ENCODE peak calls at places on chromosomes 7 and 10, in nine cellular contexts. M is SJSA1, J is RPMI8226, P is NCI-H226, C is foreskin fibroblast, W is NCI-H1436, K is cardiac muscle cell, I is ELF-1, R is posterior vena cava. V is an unnamed sample.

GRCh38 chr10:69750011-69750373 is 51.7 kb upstream of the COL13A1 start:
- DNase-seq in J (no peak), R (peak; percentile 35), M (no peak), W (no peak), K (no peak), I (no peak), P (no peak), C (no peak), V (no peak)

GRCh38 chr10:110651044-110651958 is 7.2 kb downstream of the RBM20 start:
- DNase-seq in I (no peak), P (no peak), W (no peak), C (peak; percentile 91), M (peak; percentile 98), K (no peak), J (no peak), R (no peak), V (no peak)

GRCh38 chr10:15562578-15562977 is 157.1 kb downstream of the ITGA8 start:
- DNase-seq in I (no peak), P (no peak), W (no peak), J (no peak), K (no peak), M (no peak), C (no peak), R (no peak), V (no peak)

GRCh38 chr7:107169120-107170050 is 582 bp downstream of the HBP1 start:
- DNase-seq in M (peak; percentile 96), R (peak; percentile 99), K (peak; percentile 99), C (peak; percentile 98), W (peak; percentile 86), P (peak; percentile 93), I (peak; percentile 97), J (peak; percentile 100), V (peak; percentile 88)

GRCh38 chr7:139908792-139909191 is 79.7 kb downstream of the TBXAS1 start:
- DNase-seq in C (no peak), P (no peak), I (no peak), K (no peak), J (no peak), W (no peak), R (no peak), M (no peak), V (no peak)

GRCh38 chr10:114821293-114821914 is at the start of gene FHIP2A:
- DNase-seq in P (peak; percentile 62), I (peak; percentile 75), K (peak; percentile 87), C (peak; percentile 76), R (peak; percentile 91), J (peak; percentile 86), M (peak; percentile 76), W (peak; percentile 74), V (peak; percentile 82)

GRCh38 chr7:134016223-134016941 is 110.8 kb upstream of the LRGUK start:
- DNase-seq in C (no peak), J (peak; percentile 10), K (peak; percentile 49), I (peak; percentile 23), W (peak; percentile 6), M (no peak), P (no peak), R (no peak), V (peak; percentile 46)

GRCh38 chr10:12980080-12980656 is 21.3 kb downstream of the CCDC3 start:
- DNase-seq in R (no peak), P (no peak), K (no peak), W (no peak), M (no peak), J (no peak), C (no peak), I (peak; percentile 63), V (no peak)

GRCh38 chr10:87546971-87547413 is 42.3 kb downstream of the MINPP1 start:
- DNase-seq in M (no peak), I (no peak), W (no peak), P (no peak), J (no peak), K (peak; percentile 58), R (peak; percentile 87), C (peak; percentile 34), V (no peak)

GRCh38 chr10:86936661-86937501 is 20.5 kb downstream of the MMRN2 start:
- DNase-seq in J (no peak), P (no peak), K (peak; percentile 41), M (no peak), R (no peak), I (no peak), W (no peak), C (peak; percentile 47), V (no peak)

GRCh38 chr10:97981816-97982215 is 48.6 kb downstream of the CRTAC1 start:
- DNase-seq in K (no peak), M (no peak), R (no peak), C (no peak), I (no peak), W (no peak), J (no peak), P (no peak), V (no peak)

GRCh38 chr10:88851706-88852105 is at the start of gene ANKRD22:
- DNase-seq in W (no peak), M (no peak), J (no peak), R (no peak), K (peak; percentile 89), I (peak; percentile 8), C (peak; percentile 61), P (peak; percentile 78), V (no peak)

GRCh38 chr10:79001082-79001885 is 67.5 kb upstream of the ZMIZ1 start:
- DNase-seq in C (peak; percentile 16), K (peak; percentile 65), W (no peak), I (no peak), J (no peak), P (no peak), M (no peak), R (no peak), V (no peak)

GRCh38 chr7:24857623-24858022 is 100.4 kb upstream of the GSDME start:
- DNase-seq in C (no peak), R (no peak), I (no peak), P (no peak), M (no peak), W (no peak), J (no peak), K (no peak), V (no peak)

GRCh38 chr10:130203626-130204025 is 67.4 kb downstream of the GLRX3 start:
- DNase-seq in K (no peak), C (no peak), J (no peak), I (no peak), M (no peak), W (no peak), R (no peak), P (no peak), V (no peak)

GRCh38 chr10:132740542-132741066 is 45.3 kb downstream of the NKX6-2 start:
- DNase-seq in P (no peak), R (no peak), K (no peak), W (no peak), I (no peak), M (no peak), C (no peak), J (no peak), V (no peak)

GRCh38 chr10:103273026-103273425 is 3.9 kb upstream of the INA start:
- DNase-seq in M (peak; percentile 94), K (peak; percentile 94), R (peak; percentile 83), P (peak; percentile 98), J (no peak), W (no peak), C (peak; percentile 99), I (peak; percentile 83), V (no peak)

V was measured in neural crest cell.